ENCODE peak calls at places on chromosomes 4 and X, in seven cellular contexts. D is left lung, E is immature natural killer cell, R is GM03348, Z is activated T-cell treated with anti-CD3 and anti-CD28 coated beads for 48 hours, K is WERI-Rb-1, O is HTR-8/SVneo. Y is an unnamed sample.
A peak's percentile ranks its signal among the peaks of the same experiment; 100 is the strongest.

GRCh38 chr4:107035711-107036601 is at the start of gene DKK2:
- DNase-seq in D (no peak), E (peak; percentile 14), R (peak; percentile 47), Z (no peak), K (peak; percentile 28), O (no peak), Y (no peak)

GRCh38 chrX:154714925-154715324 is 36.0 kb downstream of the GAB3 start:
- DNase-seq in D (no peak), E (peak; percentile 67), R (peak; percentile 61), Z (no peak), K (peak; percentile 66), O (peak; percentile 23), Y (no peak)

GRCh38 chr4:127224556-127224955 is 408.2 kb upstream of the INTU start:
- DNase-seq in D (no peak), E (no peak), R (no peak), Z (no peak), K (peak; percentile 18), O (no peak), Y (no peak)

GRCh38 chr4:158169931-158170690 is 2.7 kb downstream of the GASK1B start:
- DNase-seq in D (no peak), E (no peak), R (peak; percentile 29), Z (no peak), K (peak; percentile 72), O (no peak), Y (no peak)

GRCh38 chrX:29318051-29318450 is 730.8 kb downstream of the IL1RAPL1 start:
- DNase-seq in D (no peak), E (no peak), R (peak; percentile 8), Z (no peak), K (no peak), O (peak; percentile 6), Y (no peak)

GRCh38 chr4:141347738-141348524 is 127.2 kb downstream of the ZNF330 start:
- DNase-seq in D (no peak), E (no peak), R (no peak), Z (no peak), K (no peak), O (no peak), Y (peak; percentile 74)

GRCh38 chrX:9326369-9326768 is 138.5 kb upstream of the TBL1X start:
- DNase-seq in D (no peak), E (no peak), R (no peak), Z (no peak), K (no peak), O (no peak), Y (no peak)

GRCh38 chrX:18099745-18100144 is 120.9 kb downstream of the BEND2 start:
- DNase-seq in D (no peak), E (no peak), R (no peak), Z (no peak), K (no peak), O (no peak), Y (no peak)

GRCh38 chrX:24858004-24858746 is 157.6 kb downstream of the ARX start:
- DNase-seq in D (no peak), E (no peak), R (no peak), Z (no peak), K (no peak), O (no peak), Y (no peak)

GRCh38 chr4:77385124-77385969 is 220.3 kb upstream of the CXCL13 start:
- DNase-seq in D (peak; percentile 35), E (peak; percentile 31), R (peak; percentile 77), Z (peak; percentile 34), K (peak; percentile 59), O (peak; percentile 33), Y (no peak)

GRCh38 chr4:26619784-26620183 is 35.9 kb downstream of the TBC1D19 start:
- DNase-seq in D (no peak), E (no peak), R (peak; percentile 39), Z (no peak), K (no peak), O (no peak), Y (no peak)

GRCh38 chr4:28211714-28212470 is 1351.3 kb downstream of the STIM2 start:
- DNase-seq in D (no peak), E (no peak), R (peak; percentile 30), Z (no peak), K (no peak), O (no peak), Y (no peak)

GRCh38 chrX:45771560-45772340 is 571.1 kb upstream of the DIPK2B start:
- DNase-seq in D (no peak), E (peak; percentile 74), R (peak; percentile 9), Z (peak; percentile 27), K (no peak), O (no peak), Y (no peak)

GRCh38 chrX:69238153-69238959 is 73.1 kb upstream of the PJA1 start:
- DNase-seq in D (no peak), E (no peak), R (peak; percentile 22), Z (no peak), K (no peak), O (no peak), Y (no peak)

GRCh38 chr4:110164251-110164650 is 34.2 kb downstream of the ELOVL6 start:
- DNase-seq in D (no peak), E (no peak), R (peak; percentile 15), Z (no peak), K (no peak), O (no peak), Y (no peak)

GRCh38 chr4:53778122-53778521 is 186.8 kb upstream of the LNX1 start:
- DNase-seq in D (no peak), E (no peak), R (no peak), Z (no peak), K (no peak), O (no peak), Y (no peak)

GRCh38 chr4:7705062-7705461 is 234.6 kb downstream of the AFAP1 start:
- DNase-seq in D (no peak), E (no peak), R (no peak), Z (no peak), K (peak; percentile 30), O (no peak), Y (no peak)

GRCh38 chrX:133314297-133314696 is 96.1 kb upstream of the TFDP3 start:
- DNase-seq in D (no peak), E (no peak), R (no peak), Z (no peak), K (no peak), O (no peak), Y (no peak)

GRCh38 chr4:156594619-156595018 is 377.0 kb downstream of the PDGFC start:
- DNase-seq in D (peak; percentile 55), E (no peak), R (no peak), Z (no peak), K (peak; percentile 35), O (no peak), Y (no peak)

GRCh38 chr4:7183161-7183560 is 9.2 kb upstream of the SORCS2 start:
- DNase-seq in D (peak; percentile 10), E (peak; percentile 28), R (no peak), Z (peak; percentile 37), K (no peak), O (no peak), Y (no peak)

GRCh38 chr4:1819284-1819683 is 26.2 kb downstream of the FGFR3 start:
- DNase-seq in D (no peak), E (no peak), R (no peak), Z (no peak), K (no peak), O (no peak), Y (no peak)

GRCh38 chr4:109078724-109079123 is 223.7 kb downstream of the COL25A1 start:
- DNase-seq in D (no peak), E (no peak), R (peak; percentile 53), Z (no peak), K (peak; percentile 47), O (no peak), Y (no peak)

GRCh38 chr4:169048867-169049266 is 38.8 kb upstream of the CBR4 start:
- DNase-seq in D (no peak), E (no peak), R (no peak), Z (no peak), K (no peak), O (no peak), Y (no peak)

GRCh38 chr4:183960021-183960420 is 54.9 kb downstream of the STOX2 start:
- DNase-seq in D (no peak), E (no peak), R (peak; percentile 27), Z (no peak), K (peak; percentile 55), O (peak; percentile 19), Y (no peak)

GRCh38 chrX:24566233-24566632 is 80.9 kb downstream of the PCYT1B start:
- DNase-seq in D (no peak), E (no peak), R (no peak), Z (no peak), K (no peak), O (no peak), Y (no peak)

GRCh38 chr4:104915864-104916263 is 230.8 kb upstream of the TET2 start:
- DNase-seq in D (no peak), E (no peak), R (no peak), Z (no peak), K (no peak), O (no peak), Y (no peak)

GRCh38 chrX:68889244-68889643 is 60.4 kb downstream of the EFNB1 start:
- DNase-seq in D (no peak), E (no peak), R (no peak), Z (no peak), K (no peak), O (no peak), Y (no peak)

GRCh38 chr4:109870061-109870460 is 22.2 kb downstream of the LRIT3 start:
- DNase-seq in D (no peak), E (no peak), R (no peak), Z (no peak), K (no peak), O (no peak), Y (no peak)

GRCh38 chr4:111959202-111959601 is 186.1 kb upstream of the FAM241A start:
- DNase-seq in D (no peak), E (no peak), R (peak; percentile 18), Z (no peak), K (no peak), O (peak; percentile 18), Y (no peak)

GRCh38 chr4:158850800-158851644 is 82.2 kb downstream of the FNIP2 start:
- DNase-seq in D (no peak), E (peak; percentile 35), R (peak; percentile 45), Z (no peak), K (no peak), O (peak; percentile 33), Y (no peak)

GRCh38 chrX:133085785-133086184 is 11.1 kb downstream of the USP26 start:
- DNase-seq in D (peak; percentile 43), E (no peak), R (no peak), Z (no peak), K (no peak), O (no peak), Y (no peak)

GRCh38 chr4:74423101-74423500 is 21.8 kb upstream of the AREG start:
- DNase-seq in D (no peak), E (no peak), R (no peak), Z (no peak), K (no peak), O (no peak), Y (no peak)

GRCh38 chr4:2576290-2576689 is 39.8 kb downstream of the FAM193A start:
- DNase-seq in D (no peak), E (no peak), R (no peak), Z (no peak), K (no peak), O (no peak), Y (no peak)

GRCh38 chrX:46574337-46574940 is 874 bp downstream of the CHST7 start:
- DNase-seq in D (no peak), E (no peak), R (no peak), Z (no peak), K (peak; percentile 28), O (no peak), Y (no peak)